ENCODE peak calls at places on chromosomes 4 and X, in ten cellular contexts. N, I, E, P, Z, F, Y, L, X and M are unnamed samples.

GRCh38 chr4:13701937-13702446 is 74.5 kb upstream of the BOD1L1 start:
- DNase-seq in N (no peak), I (peak), E (peak), P (peak), Z (no peak), F (no peak), Y (no peak), L (no peak), X (peak), M (peak)

GRCh38 chr4:1772869-1773538 is 20.1 kb upstream of the FGFR3 start:
- DNase-seq in N (no peak), I (no peak), E (no peak), P (no peak), Z (no peak), F (no peak), Y (no peak), L (no peak), X (no peak), M (peak)

GRCh38 chrX:154603438-154604430 is 15.3 kb downstream of the CTAG1B start:
- DNase-seq in N (peak), I (peak), E (peak), P (no peak), Z (no peak), F (no peak), Y (no peak), L (no peak), X (peak), M (peak)

GRCh38 chr4:141580523-141580922 is 55.9 kb upstream of the IL15 start:
- DNase-seq in N (no peak), I (no peak), E (no peak), P (no peak), Z (no peak), F (no peak), Y (no peak), L (no peak), X (peak), M (no peak)

GRCh38 chrX:39409246-39409917 is 608.1 kb downstream of the MID1IP1 start:
- DNase-seq in N (no peak), I (no peak), E (no peak), P (no peak), Z (no peak), F (no peak), Y (no peak), L (no peak), X (peak), M (no peak)

GRCh38 chr4:8410641-8411271 is 29.8 kb downstream of the ACOX3 start:
- DNase-seq in N (peak), I (peak), E (peak), P (peak), Z (no peak), F (peak), Y (no peak), L (peak), X (peak), M (peak)

GRCh38 chr4:24551492-24552330 is 32.6 kb downstream of the DHX15 start:
- DNase-seq in N (no peak), I (no peak), E (peak), P (no peak), Z (no peak), F (no peak), Y (no peak), L (peak), X (peak), M (peak)

GRCh38 chr4:4327652-4328121 is 37.6 kb downstream of the ZBTB49 start:
- DNase-seq in N (peak), I (peak), E (no peak), P (peak), Z (no peak), F (peak), Y (no peak), L (no peak), X (no peak), M (peak)

GRCh38 chr4:173703076-173703475 is 173.0 kb upstream of the HAND2 start:
- DNase-seq in N (no peak), I (no peak), E (no peak), P (no peak), Z (no peak), F (no peak), Y (no peak), L (no peak), X (no peak), M (peak)